ENCODE peak calls at places on chromosomes 2 and 18, in six cellular contexts. U is MM.1S, H is HFF-Myc, Q is dorsolateral prefrontal cortex, D is HFFc6, S is thoracic aorta. T is an unnamed sample.

GRCh38 chr2:86044045-86044444 is 61.6 kb downstream of the POLR1A start:
- DNase-seq in D (no peak), H (no peak), U (no peak), Q (no peak), S (no peak), T (no peak)

GRCh38 chr2:169301596-169302330 is 60.6 kb downstream of the LRP2 start:
- DNase-seq in S (no peak), D (no peak), H (no peak), Q (no peak), U (no peak), T (no peak)

GRCh38 chr2:27242614-27242951 is 20.3 kb downstream of the SLC30A3 start:
- DNase-seq in Q (no peak), U (no peak), D (no peak), H (no peak), S (no peak), T (no peak)

GRCh38 chr18:54888378-54888777 is 60.1 kb downstream of the RAB27B start:
- DNase-seq in H (no peak), S (no peak), D (no peak), Q (no peak), U (no peak), T (no peak)

GRCh38 chr2:216348909-216349308 is 23.4 kb downstream of the MARCHF4 start:
- DNase-seq in D (peak), Q (no peak), U (no peak), S (no peak), H (no peak), T (no peak)

GRCh38 chr18:32296851-32297250 is 107.0 kb downstream of the MEP1B start:
- DNase-seq in Q (no peak), S (no peak), D (no peak), H (no peak), U (no peak), T (no peak)

GRCh38 chr2:210337159-210337558 is 22.2 kb upstream of the MYL1 start:
- DNase-seq in S (no peak), Q (no peak), D (no peak), U (no peak), H (no peak), T (no peak)

GRCh38 chr2:134657650-134658250 is 61.0 kb downstream of the TMEM163 start:
- DNase-seq in Q (no peak), H (no peak), U (no peak), D (no peak), S (no peak), T (peak)

GRCh38 chr2:101356486-101356885 is 30.8 kb downstream of the CREG2 start:
- DNase-seq in Q (no peak), S (no peak), D (no peak), U (no peak), H (no peak), T (no peak)

GRCh38 chr2:205702576-205702975 is 20.3 kb downstream of the NRP2 start:
- DNase-seq in S (no peak), D (no peak), H (no peak), Q (no peak), U (no peak), T (no peak)

GRCh38 chr2:26615336-26616031 is 25.7 kb downstream of the CIB4 start:
- DNase-seq in S (no peak), Q (peak), U (no peak), H (no peak), D (no peak), T (no peak)

GRCh38 chr2:203191958-203192357 is 46.9 kb upstream of the CYP20A1 start:
- DNase-seq in S (no peak), U (no peak), H (no peak), D (no peak), Q (no peak), T (no peak)

GRCh38 chr18:74652392-74652988 is 54.8 kb downstream of the ZNF407 start:
- DNase-seq in U (peak), Q (no peak), H (no peak), S (no peak), D (peak), T (no peak)

GRCh38 chr18:36638224-36638623 is 190.6 kb downstream of the TPGS2 start:
- DNase-seq in Q (no peak), D (no peak), S (no peak), H (no peak), U (no peak), T (no peak)

GRCh38 chr2:82675186-82675585 is 1783.9 kb downstream of the SUCLG1 start:
- DNase-seq in D (no peak), H (no peak), Q (no peak), S (no peak), U (no peak), T (no peak)

DNA sequence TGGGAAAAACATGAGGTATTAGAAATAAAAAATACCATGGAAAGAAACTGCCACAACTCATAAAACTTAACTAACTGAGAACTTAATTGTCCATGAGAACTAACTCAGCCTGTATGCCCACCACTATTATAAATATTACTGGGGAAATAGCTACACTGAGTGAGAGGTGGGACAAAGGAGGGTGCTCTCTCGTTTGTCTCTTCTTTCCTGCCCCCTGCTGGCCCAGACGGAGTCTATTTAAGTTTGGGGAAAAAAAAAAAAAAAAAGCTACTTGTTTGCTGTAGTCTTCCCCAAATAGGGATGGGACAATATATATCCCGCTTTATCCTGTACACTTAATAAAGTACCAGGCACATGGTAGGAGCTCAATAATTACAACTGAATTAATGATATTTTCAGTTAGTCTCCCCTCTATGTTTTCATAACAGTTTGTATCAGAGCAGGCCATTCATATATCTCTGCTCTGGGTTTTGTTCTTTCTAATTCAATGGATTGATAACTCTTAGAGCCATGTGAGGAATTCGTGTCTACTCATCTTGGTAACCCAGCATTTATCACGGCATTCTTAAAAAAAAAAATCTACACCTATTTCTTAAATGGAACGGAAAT is 647.7 kb upstream of the PKDCC start:
- DNase-seq in Q (no peak), U (peak), S (no peak), D (no peak), H (no peak), T (peak)
- TF ChIP-seq CTCF in Q (no peak), U (peak), S (no peak), D (peak), H (peak), T (peak)

DNA sequence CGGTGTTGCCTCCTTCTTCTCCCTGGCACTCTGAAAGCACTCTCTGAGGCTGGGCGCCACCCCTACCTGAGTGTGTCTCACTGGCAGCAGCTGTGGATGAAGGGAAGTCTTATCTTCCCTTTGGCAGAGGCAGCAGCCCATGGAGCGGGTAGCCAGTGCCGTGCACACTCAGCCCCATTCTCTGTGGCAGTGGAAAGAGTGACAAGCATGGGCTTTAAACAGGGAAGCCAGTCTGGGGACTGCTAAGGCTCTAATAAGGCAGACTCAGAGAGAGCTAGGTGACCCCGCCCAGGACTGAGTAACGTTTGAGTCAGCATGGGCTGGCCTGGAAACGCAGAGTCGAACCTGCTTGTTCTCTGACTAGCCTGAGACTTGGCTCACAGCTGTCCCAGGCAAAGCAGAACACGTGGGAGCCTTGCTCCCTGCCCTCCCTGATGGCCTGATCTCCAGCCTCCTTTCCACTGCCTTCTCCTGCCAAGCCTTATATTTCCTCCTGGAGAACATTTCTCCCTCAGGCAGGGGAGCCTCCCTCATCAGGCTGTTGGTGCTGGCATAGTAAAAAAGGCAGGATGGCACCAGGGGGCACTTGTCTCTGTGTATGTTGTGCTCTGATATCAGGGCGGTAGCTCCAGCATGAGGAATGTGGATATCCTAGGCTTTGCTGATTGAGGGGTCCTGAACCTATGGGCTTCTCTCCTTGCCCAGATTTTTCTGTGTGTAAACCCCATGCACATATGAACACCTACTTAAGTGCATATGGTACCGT is 93.9 kb upstream of the LGALSL start:
- DNase-seq in Q (no peak), U (peak), H (peak), D (peak), S (peak), T (no peak)
- TF ChIP-seq CTCF in Q (no peak), U (no peak), H (peak), D (peak), S (no peak), T (no peak)

DNA sequence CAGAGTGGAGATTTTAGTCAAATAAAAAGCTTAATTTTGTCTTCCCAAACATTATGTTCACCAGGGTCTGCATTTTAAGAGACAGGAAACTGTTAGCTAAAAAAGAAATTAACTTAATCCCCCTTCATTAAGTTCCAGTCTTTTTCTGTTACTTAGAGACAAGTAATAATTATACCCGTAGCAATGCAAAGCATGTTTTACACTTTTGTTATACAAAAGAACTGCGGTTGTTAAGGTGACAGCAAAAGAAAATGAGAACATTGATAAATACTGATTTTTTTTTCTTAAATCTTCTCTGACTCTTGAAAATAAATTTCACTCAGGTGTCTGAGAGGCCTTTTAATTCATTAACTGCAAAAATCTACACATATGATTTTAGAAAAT is 101.4 kb downstream of the MEIS1 start:
- DNase-seq in S (no peak), U (no peak), Q (no peak), H (no peak), D (no peak), T (no peak)
- TF ChIP-seq CTCF in S (no peak), U (no peak), Q (no peak), H (no peak), D (no peak), T (no peak)

DNA sequence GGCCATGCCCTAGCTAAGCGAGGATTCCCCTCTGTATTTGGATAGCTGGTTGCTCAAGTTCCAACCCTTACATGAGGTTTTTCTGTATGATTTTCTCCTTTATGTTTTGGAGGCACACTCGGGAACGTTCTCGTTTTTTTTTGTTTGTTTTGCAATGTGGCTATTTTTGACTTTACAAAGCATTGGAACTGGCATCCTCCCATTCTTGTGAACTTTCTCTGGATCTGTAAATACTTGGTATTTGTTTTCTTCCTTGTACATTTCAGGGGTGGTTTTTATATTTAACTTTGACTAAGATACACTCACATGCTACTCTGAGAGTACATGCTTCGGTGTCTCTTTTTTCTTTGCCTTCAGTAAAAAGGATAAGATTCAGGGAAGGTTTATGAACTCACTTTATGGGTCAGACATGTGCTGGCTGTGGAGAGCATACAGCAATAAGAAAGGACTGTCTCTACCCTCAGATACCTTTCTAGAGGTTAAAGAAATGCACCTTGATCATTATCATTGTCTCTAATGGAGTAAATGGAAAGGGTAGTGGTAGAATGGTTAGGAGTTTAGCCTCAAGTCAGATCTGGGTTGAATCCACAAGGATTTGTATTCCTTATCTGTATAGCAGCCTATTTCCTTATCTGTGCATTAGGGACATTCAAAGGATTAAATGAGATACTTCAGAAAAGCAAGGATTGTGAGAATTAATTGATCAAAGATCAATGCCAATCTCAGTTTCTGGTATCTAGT is 61.9 kb downstream of the MEIS1 start:
- DNase-seq in S (no peak), U (no peak), H (no peak), D (no peak), Q (no peak), T (no peak)
- TF ChIP-seq CTCF in S (no peak), U (no peak), H (no peak), D (no peak), Q (no peak), T (no peak)

GRCh38 chr2:36408198-36408703 is 52.7 kb downstream of the CRIM1 start:
- DNase-seq in S (no peak), U (no peak), D (no peak), H (no peak), Q (no peak), T (no peak)
- TF ChIP-seq CTCF in S (no peak), U (no peak), D (no peak), H (no peak), Q (no peak), T (no peak)

GRCh38 chr2:221100467-221101089 is 471.5 kb downstream of the EPHA4 start:
- DNase-seq in D (no peak), S (no peak), H (no peak), Q (no peak), U (no peak), T (peak)
- TF ChIP-seq CTCF in D (peak), S (no peak), H (peak), Q (no peak), U (no peak), T (peak)

DNA sequence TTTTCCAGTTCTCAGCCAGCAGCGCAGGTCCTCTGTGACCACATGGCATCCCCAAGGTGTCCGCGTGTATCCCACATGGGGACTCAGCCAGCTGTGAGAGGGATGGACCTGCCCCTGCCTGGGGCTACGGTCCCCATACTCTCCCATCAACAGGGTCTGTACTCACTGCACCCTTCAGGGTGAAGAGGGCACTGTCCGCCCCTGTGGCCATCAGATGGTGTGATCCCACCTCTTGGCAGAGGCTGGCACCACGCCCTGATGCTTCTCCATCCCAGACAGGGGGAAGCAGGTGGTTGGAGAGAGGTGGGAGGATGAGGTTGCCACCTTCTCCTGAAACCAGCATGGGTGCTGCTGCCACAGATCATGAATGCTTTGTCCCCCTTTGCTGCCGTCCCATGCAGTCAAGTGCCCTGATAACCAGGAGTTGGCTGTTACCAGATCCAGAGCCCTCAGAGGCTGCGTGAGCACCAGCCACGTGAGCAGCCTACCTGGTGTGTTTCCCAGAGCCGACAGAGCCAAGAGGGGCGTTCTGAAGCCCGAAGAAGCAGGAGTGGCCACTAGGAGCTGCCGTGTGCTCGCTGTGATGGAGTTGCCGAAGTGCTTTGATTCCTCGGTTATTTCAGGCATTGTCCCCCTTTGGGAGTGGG is 93.9 kb downstream of the SH3RF3 start:
- DNase-seq in S (no peak), Q (no peak), D (no peak), U (no peak), H (no peak), T (no peak)
- TF ChIP-seq CTCF in S (no peak), Q (no peak), D (no peak), U (no peak), H (no peak), T (peak)

GRCh38 chr18:6885992-6886823 is 156.7 kb downstream of the ARHGAP28 start:
- DNase-seq in S (no peak), Q (no peak), U (peak), H (peak), D (peak), T (peak)
- TF ChIP-seq CTCF in S (peak), Q (peak), U (peak), H (peak), D (peak), T (peak)

T was measured in WERI-Rb-1.